ENCODE peak calls at places on chromosomes 4 and X, in seven cellular contexts. H is epithelial cell of esophagus, U is AG04449, Z is AG04450, R is fibroblast of villous mesenchyme, M is OCI-LY7, J is left ventricle myocardium inferior. Y is an unnamed sample.

GRCh38 chr4:22190855-22191254 is 242.3 kb upstream of the KCNIP4 start:
- DNase-seq in U (peak; percentile 45), R (peak; percentile 15), J (no peak), Z (peak; percentile 37), H (peak; percentile 69), M (no peak), Y (peak; percentile 89)

GRCh38 chr4:47466061-47466785 is 2.7 kb upstream of the COMMD8 start:
- DNase-seq in R (no peak), Z (no peak), U (no peak), M (no peak), J (no peak), H (no peak), Y (no peak)

GRCh38 chrX:291411-291901 is 10.3 kb downstream of the PLCXD1 start:
- DNase-seq in R (no peak), M (no peak), J (no peak), U (no peak), H (no peak), Z (no peak), Y (no peak)

GRCh38 chr4:152220201-152220666 is 315.7 kb downstream of the FBXW7 start:
- DNase-seq in M (no peak), U (no peak), H (peak; percentile 74), Z (no peak), R (peak; percentile 3), J (no peak), Y (peak; percentile 21)

GRCh38 chr4:106830879-106831278 is 205.2 kb downstream of the DKK2 start:
- DNase-seq in J (no peak), Z (no peak), R (no peak), U (no peak), H (no peak), M (no peak), Y (no peak)

GRCh38 chr4:53790286-53790685 is 199.0 kb upstream of the LNX1 start:
- DNase-seq in H (no peak), M (no peak), U (no peak), Z (no peak), R (no peak), J (no peak), Y (no peak)

GRCh38 chrX:44844204-44844603 is 383 bp downstream of the DUSP21 start:
- DNase-seq in J (no peak), H (no peak), U (no peak), Z (no peak), M (no peak), R (no peak), Y (no peak)

GRCh38 chrX:130086414-130087207 is 23.7 kb downstream of the ELF4 start:
- DNase-seq in M (peak; percentile 79), H (no peak), J (no peak), R (no peak), U (no peak), Z (no peak), Y (no peak)

GRCh38 chr4:152997771-152998487 is 61.8 kb downstream of the FHDC1 start:
- DNase-seq in R (no peak), U (no peak), J (no peak), M (no peak), H (peak; percentile 99), Z (no peak), Y (no peak)

GRCh38 chr4:115292320-115293092 is 179.1 kb upstream of the NDST4 start:
- DNase-seq in J (no peak), H (no peak), R (no peak), U (no peak), M (peak; percentile 27), Z (no peak), Y (no peak)

GRCh38 chr4:36392916-36393315 is 111.5 kb downstream of the DTHD1 start:
- DNase-seq in M (no peak), H (peak; percentile 66), R (no peak), Z (no peak), J (no peak), U (no peak), Y (no peak)

GRCh38 chrX:40867352-40867751 is 132.0 kb upstream of the MED14 start:
- DNase-seq in Z (no peak), J (no peak), H (peak; percentile 76), R (no peak), U (no peak), M (no peak), Y (peak; percentile 52)

DNA sequence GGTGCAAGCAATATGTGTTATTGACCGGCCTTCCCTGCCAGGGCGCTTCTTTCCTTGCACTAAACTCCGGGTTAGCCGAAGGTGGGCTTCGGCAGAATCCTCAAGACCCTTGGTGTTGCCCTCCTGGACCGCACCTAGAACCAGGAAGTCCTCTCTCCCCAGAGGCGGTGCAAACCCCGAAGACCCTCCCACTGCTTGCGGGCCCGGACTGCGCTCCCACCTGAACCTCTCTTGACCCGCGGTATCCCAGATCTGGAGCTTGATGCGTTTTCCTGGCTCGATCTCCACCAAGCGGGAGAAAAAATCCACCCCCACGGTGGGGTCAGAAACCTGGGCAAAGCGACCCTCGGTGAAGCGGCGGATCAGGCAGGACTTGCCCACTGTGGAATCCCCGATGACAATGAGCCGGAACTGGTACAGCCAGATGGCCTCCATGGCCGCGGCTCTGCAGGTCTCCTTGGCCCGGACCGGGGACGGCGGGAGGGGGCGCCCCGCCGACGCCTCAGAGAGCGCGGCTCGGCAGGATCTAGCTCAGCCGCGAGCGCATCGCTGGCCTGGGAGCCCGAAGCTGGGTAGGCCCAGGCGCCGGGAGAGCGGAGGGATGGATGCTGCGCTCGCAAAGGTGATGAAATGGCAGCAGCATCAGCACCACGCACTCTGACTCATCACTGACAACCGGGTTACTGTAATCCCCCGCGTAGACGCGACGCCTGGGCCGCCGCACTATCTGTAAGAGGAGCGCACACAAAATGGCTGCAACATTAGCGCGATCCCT is at the start of gene RAB39B:
- DNase-seq in H (peak; percentile 75), M (peak; percentile 76), R (peak; percentile 40), Z (peak; percentile 3), J (peak; percentile 39), U (no peak), Y (peak; percentile 39)
- H3K4me3 ChIP-seq in H (no peak within 1 kb of the TSS), M (peak within 1 kb of the TSS; percentile 80), R (no peak within 1 kb of the TSS), Z (peak within 1 kb of the TSS; percentile 50), J (peak within 1 kb of the TSS; percentile 64), U (peak within 1 kb of the TSS; percentile 46), Y (peak within 1 kb of the TSS; percentile 25)

DNA sequence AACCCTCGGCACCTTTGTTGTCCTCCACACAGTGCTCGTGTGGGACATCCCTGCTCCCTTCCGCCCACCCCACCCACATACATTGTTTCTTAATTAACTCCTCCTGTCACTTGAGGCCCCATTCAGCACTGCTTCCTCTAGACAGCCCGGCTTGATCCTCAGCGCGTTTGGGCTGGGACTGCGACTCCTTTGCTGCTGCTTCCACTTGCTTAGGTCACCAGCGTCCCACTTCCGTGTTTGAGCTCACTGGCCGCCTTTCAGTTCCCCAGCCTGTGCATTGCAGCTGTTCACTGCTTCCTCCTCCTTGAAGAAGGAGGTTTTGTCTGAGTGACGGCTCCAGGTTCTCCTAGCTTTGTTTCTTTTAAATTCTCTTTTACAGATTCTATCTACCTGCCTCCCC is 16.1 kb downstream of the RNF4 start:
- DNase-seq in R (peak; percentile 37), H (peak; percentile 36), J (peak; percentile 77), M (peak; percentile 91), Z (no peak), U (no peak), Y (no peak)
- H3K4me3 ChIP-seq in R (no peak overlapping the region), H (no peak overlapping the region), J (peak overlapping the region; percentile 32), M (peak overlapping the region; percentile 50), Z (no peak overlapping the region), U (no peak overlapping the region), Y (no peak overlapping the region)

GRCh38 chr4:41819621-41820020 is 71.1 kb upstream of the PHOX2B start:
- DNase-seq in U (no peak), R (no peak), J (no peak), Z (no peak), M (no peak), H (no peak), Y (no peak)
- H3K4me3 ChIP-seq in U (no peak overlapping the region), R (no peak overlapping the region), J (no peak overlapping the region), Z (no peak overlapping the region), M (no peak overlapping the region), H (no peak overlapping the region), Y (no peak overlapping the region)

GRCh38 chr4:177519481-177520270 is 77.4 kb upstream of the AGA start:
- DNase-seq in U (no peak), H (no peak), R (no peak), Z (no peak), J (no peak), M (no peak), Y (no peak)
- H3K4me3 ChIP-seq in U (no peak overlapping the region), H (no peak overlapping the region), R (no peak overlapping the region), Z (no peak overlapping the region), J (no peak overlapping the region), M (no peak overlapping the region), Y (no peak overlapping the region)

GRCh38 chr4:71774136-71774535 is 9.7 kb downstream of the GC start:
- DNase-seq in J (no peak), U (no peak), Z (no peak), H (no peak), M (no peak), R (no peak), Y (no peak)

GRCh38 chr4:71772592-71772991 is 11.3 kb downstream of the GC start:
- DNase-seq in Z (no peak), U (no peak), H (peak; percentile 20), J (no peak), R (no peak), M (no peak), Y (no peak)

GRCh38 chr4:71771613-71772012 is 12.3 kb downstream of the GC start:
- DNase-seq in Z (no peak), R (no peak), J (no peak), M (no peak), H (no peak), U (no peak), Y (no peak)

GRCh38 chr4:71775449-71775848 is 8.4 kb downstream of the GC start:
- DNase-seq in J (no peak), R (no peak), M (no peak), Z (no peak), U (no peak), H (no peak), Y (no peak)

GRCh38 chr4:71773004-71773403 is 10.9 kb downstream of the GC start:
- DNase-seq in J (no peak), U (no peak), Z (no peak), H (no peak), M (no peak), R (no peak), Y (no peak)
- H3K4me3 ChIP-seq in J (no peak overlapping the region), U (no peak overlapping the region), Z (no peak overlapping the region), H (no peak overlapping the region), M (no peak overlapping the region), R (no peak overlapping the region), Y (no peak overlapping the region)

GRCh38 chrX:46703980-46704379 is 54.9 kb downstream of the SLC9A7 start:
- DNase-seq in R (no peak), M (peak; percentile 38), J (no peak), Z (no peak), H (no peak), U (no peak), Y (no peak)
- H3K4me3 ChIP-seq in R (no peak overlapping the region), M (no peak overlapping the region), J (no peak overlapping the region), Z (no peak overlapping the region), H (no peak overlapping the region), U (no peak overlapping the region), Y (no peak overlapping the region)

Y was measured in astrocyte of the spinal cord.